ENCODE peak calls at places on chromosomes 7 and 10, in eight cellular contexts. Z is spleen, L is A673, K is PC-9, V is fibroblast of lung, X is esophagus squamous epithelium, A is psoas muscle, W is sigmoid colon. S is an unnamed sample. For H3K4me1, the result is how much of the 10 kb centered on the place peaks cover.

GRCh38 chr7:54664235-54665228 is 94.5 kb downstream of the SEC61G start:
- DNase-seq in K (peak), A (peak), X (no peak), V (peak), L (peak), Z (no peak), W (no peak), S (peak)

GRCh38 chr7:92633211-92633906 is 43.2 kb upstream of the FAM133B start:
- DNase-seq in K (peak), V (peak), Z (no peak), X (no peak), A (no peak), W (no peak), L (peak), S (no peak)

GRCh38 chr10:30812018-30812851 is 182.7 kb upstream of the LYZL2 start:
- DNase-seq in X (no peak), Z (peak), K (no peak), V (peak), L (no peak), A (no peak), W (peak), S (no peak)

GRCh38 chr10:69346776-69347175 is 68.5 kb downstream of the HK1 start:
- DNase-seq in W (no peak), Z (no peak), A (no peak), X (no peak), V (no peak), L (no peak), K (no peak), S (no peak)

GRCh38 chr7:108541493-108541892 is 15.6 kb upstream of the PNPLA8 start:
- DNase-seq in K (no peak), X (no peak), V (no peak), W (no peak), Z (no peak), L (no peak), A (no peak), S (no peak)

GRCh38 chr7:30521532-30521931 is 16.9 kb upstream of the GGCT start:
- DNase-seq in W (peak), A (peak), Z (no peak), L (no peak), V (peak), K (no peak), X (no peak), S (no peak)

GRCh38 chr10:34489973-34490372 is 325.1 kb downstream of the PARD3 start:
- DNase-seq in V (peak), Z (no peak), A (no peak), W (no peak), L (peak), X (no peak), K (no peak), S (no peak)

GRCh38 chr7:84191261-84191660 is 3.3 kb downstream of the SEMA3A start:
- DNase-seq in Z (no peak), A (no peak), X (no peak), L (no peak), V (peak), W (no peak), K (no peak), S (no peak)

GRCh38 chr10:122490786-122491680 is 29.7 kb downstream of the HTRA1 start:
- DNase-seq in Z (no peak), V (peak), W (peak), X (no peak), K (no peak), A (no peak), L (no peak), S (no peak)
- H3K4me1 ChIP-seq in Z (under half), V (under half), W (half or more), X (under half), K (under half), A (under half), L (under half), S (under half)

GRCh38 chr10:122749886-122750285 is 50.2 kb upstream of the C10orf120 start:
- DNase-seq in L (no peak), A (no peak), V (no peak), K (no peak), Z (no peak), X (no peak), W (no peak), S (no peak)

GRCh38 chr10:122748496-122748895 is 48.9 kb upstream of the C10orf120 start:
- DNase-seq in W (no peak), Z (no peak), V (no peak), A (no peak), X (no peak), K (no peak), L (no peak), S (no peak)

GRCh38 chr10:122740640-122741039 is 41.0 kb upstream of the C10orf120 start:
- DNase-seq in Z (no peak), L (peak), W (no peak), K (no peak), A (no peak), X (no peak), V (no peak), S (no peak)

GRCh38 chr10:122746408-122746807 is 46.8 kb upstream of the C10orf120 start:
- DNase-seq in L (no peak), Z (no peak), K (no peak), A (no peak), V (no peak), X (no peak), W (no peak), S (no peak)

GRCh38 chr10:122744257-122744656 is 44.6 kb upstream of the C10orf120 start:
- DNase-seq in Z (peak), K (no peak), A (no peak), W (no peak), V (no peak), X (no peak), L (no peak), S (no peak)
- H3K4me3 ChIP-seq in Z (no peak), K (no peak), A (no peak), W (no peak), V (no peak), X (no peak), L (no peak), S (no peak)

GRCh38 chr10:111360260-111360925 is 283.6 kb downstream of the ADRA2A start:
- DNase-seq in V (no peak), X (no peak), L (peak), W (no peak), Z (peak), A (no peak), K (peak), S (peak)
- TF ChIP-seq CTCF in V (no peak), X (peak), L (peak), W (no peak), Z (no peak), A (peak), K (peak), S (peak)

GRCh38 chr7:772861-773621 is 46.0 kb upstream of the PRKAR1B start:
- DNase-seq in A (peak), X (no peak), W (no peak), L (no peak), V (no peak), Z (no peak), K (no peak), S (no peak)
- H3K4me1 ChIP-seq in A (under half), X (under half), W (under half), L (under half), V (under half), Z (under half), K (under half), S (under half)

S was measured in Caco-2.